ENCODE peak calls at places on chromosomes 6 and 20, in six cellular contexts. One of them, this sample, is unnamed.

GRCh38 chr6:97394160-97394748 is 111.2 kb upstream of the MMS22L start:
- DNase-seq in stomach: peak; percentile 36
- DNase-seq in kidney epithelial cell: peak; percentile 5
- DNase-seq in uterus: peak; percentile 15
- DNase-seq in effector memory CD4-positive, alpha-beta T cell: peak; percentile 36
- DNase-seq in heart left ventricle: peak; percentile 11
- DNase-seq in this sample: no peak

GRCh38 chr6:156699017-156699421 is 78.2 kb upstream of the ARID1B start:
- DNase-seq in stomach: no peak
- DNase-seq in kidney epithelial cell: peak; percentile 54
- DNase-seq in uterus: no peak
- DNase-seq in effector memory CD4-positive, alpha-beta T cell: no peak
- DNase-seq in heart left ventricle: no peak
- DNase-seq in this sample: no peak

GRCh38 chr6:87718662-87719433 is 16.8 kb upstream of the AKIRIN2 start:
- DNase-seq in stomach: no peak
- DNase-seq in kidney epithelial cell: no peak
- DNase-seq in uterus: no peak
- DNase-seq in effector memory CD4-positive, alpha-beta T cell: no peak
- DNase-seq in heart left ventricle: no peak
- DNase-seq in this sample: no peak

GRCh38 chr20:32358883-32359632 is 927 bp downstream of the ASXL1 start:
- DNase-seq in stomach: peak; percentile 77
- DNase-seq in kidney epithelial cell: no peak
- DNase-seq in uterus: peak; percentile 77
- DNase-seq in effector memory CD4-positive, alpha-beta T cell: peak; percentile 67
- DNase-seq in heart left ventricle: peak; percentile 86
- DNase-seq in this sample: peak; percentile 83

GRCh38 chr6:122666418-122666817 is 56.2 kb downstream of the PKIB start:
- DNase-seq in stomach: no peak
- DNase-seq in kidney epithelial cell: no peak
- DNase-seq in uterus: no peak
- DNase-seq in effector memory CD4-positive, alpha-beta T cell: no peak
- DNase-seq in heart left ventricle: no peak
- DNase-seq in this sample: no peak

GRCh38 chr6:170480045-170480714 is 72.9 kb downstream of the PSMB1 start:
- DNase-seq in stomach: peak; percentile 40
- DNase-seq in kidney epithelial cell: no peak
- DNase-seq in uterus: no peak
- DNase-seq in effector memory CD4-positive, alpha-beta T cell: no peak
- DNase-seq in heart left ventricle: peak; percentile 25
- DNase-seq in this sample: peak; percentile 4

GRCh38 chr6:29887330-29887818 is 55.0 kb upstream of the HLA-A start:
- DNase-seq in stomach: peak; percentile 55
- DNase-seq in kidney epithelial cell: no peak
- DNase-seq in uterus: peak; percentile 77
- DNase-seq in effector memory CD4-positive, alpha-beta T cell: peak; percentile 65
- DNase-seq in heart left ventricle: peak; percentile 30
- DNase-seq in this sample: peak; percentile 73

GRCh38 chr20:24674921-24675605 is 205.6 kb downstream of the SYNDIG1 start:
- DNase-seq in stomach: no peak
- DNase-seq in kidney epithelial cell: no peak
- DNase-seq in uterus: no peak
- DNase-seq in effector memory CD4-positive, alpha-beta T cell: no peak
- DNase-seq in heart left ventricle: no peak
- DNase-seq in this sample: no peak

GRCh38 chr20:22248052-22248667 is 336.2 kb downstream of the FOXA2 start:
- DNase-seq in stomach: no peak
- DNase-seq in kidney epithelial cell: no peak
- DNase-seq in uterus: no peak
- DNase-seq in effector memory CD4-positive, alpha-beta T cell: no peak
- DNase-seq in heart left ventricle: no peak
- DNase-seq in this sample: peak; percentile 2

GRCh38 chr6:169326067-169326799 is 72.6 kb upstream of the THBS2 start:
- DNase-seq in stomach: no peak
- DNase-seq in kidney epithelial cell: no peak
- DNase-seq in uterus: no peak
- DNase-seq in effector memory CD4-positive, alpha-beta T cell: no peak
- DNase-seq in heart left ventricle: no peak
- DNase-seq in this sample: no peak

GRCh38 chr20:2729791-2730190 is 37.2 kb downstream of the EBF4 start:
- DNase-seq in stomach: no peak
- DNase-seq in kidney epithelial cell: no peak
- DNase-seq in uterus: no peak
- DNase-seq in effector memory CD4-positive, alpha-beta T cell: no peak
- DNase-seq in heart left ventricle: no peak
- DNase-seq in this sample: no peak

GRCh38 chr6:81838031-81838430 is 85.5 kb upstream of the TENT5A start:
- DNase-seq in stomach: no peak
- DNase-seq in kidney epithelial cell: peak; percentile 4
- DNase-seq in uterus: no peak
- DNase-seq in effector memory CD4-positive, alpha-beta T cell: no peak
- DNase-seq in heart left ventricle: no peak
- DNase-seq in this sample: peak; percentile 30

GRCh38 chr6:33367009-33367714 is 24.5 kb upstream of the KIFC1 start:
- DNase-seq in stomach: no peak
- DNase-seq in kidney epithelial cell: no peak
- DNase-seq in uterus: no peak
- DNase-seq in effector memory CD4-positive, alpha-beta T cell: no peak
- DNase-seq in heart left ventricle: no peak
- DNase-seq in this sample: no peak

GRCh38 chr6:75842191-75842590 is 93.2 kb downstream of the MYO6 start:
- DNase-seq in stomach: no peak
- DNase-seq in kidney epithelial cell: no peak
- DNase-seq in uterus: no peak
- DNase-seq in effector memory CD4-positive, alpha-beta T cell: no peak
- DNase-seq in heart left ventricle: no peak
- DNase-seq in this sample: no peak

GRCh38 chr6:84016029-84016428 is 17.5 kb upstream of the MRAP2 start:
- DNase-seq in stomach: no peak
- DNase-seq in kidney epithelial cell: no peak
- DNase-seq in uterus: no peak
- DNase-seq in effector memory CD4-positive, alpha-beta T cell: no peak
- DNase-seq in heart left ventricle: no peak
- DNase-seq in this sample: no peak

GRCh38 chr20:47576516-47577033 is 74.9 kb downstream of the NCOA3 start:
- DNase-seq in stomach: peak; percentile 55
- DNase-seq in kidney epithelial cell: peak; percentile 77
- DNase-seq in uterus: peak; percentile 60
- DNase-seq in effector memory CD4-positive, alpha-beta T cell: no peak
- DNase-seq in heart left ventricle: peak; percentile 81
- DNase-seq in this sample: peak; percentile 55

GRCh38 chr6:41325446-41326066 is 9.9 kb upstream of the NCR2 start:
- DNase-seq in stomach: no peak
- DNase-seq in kidney epithelial cell: no peak
- DNase-seq in uterus: no peak
- DNase-seq in effector memory CD4-positive, alpha-beta T cell: no peak
- DNase-seq in heart left ventricle: no peak
- DNase-seq in this sample: no peak

GRCh38 chr20:10433623-10434466 is at the start of gene MKKS:
- DNase-seq in stomach: peak; percentile 89
- DNase-seq in kidney epithelial cell: peak; percentile 48
- DNase-seq in uterus: peak; percentile 89
- DNase-seq in effector memory CD4-positive, alpha-beta T cell: peak; percentile 79
- DNase-seq in heart left ventricle: peak; percentile 92
- DNase-seq in this sample: peak; percentile 94

GRCh38 chr6:39296745-39297640 is 17.2 kb downstream of the KCNK17 start:
- DNase-seq in stomach: no peak
- DNase-seq in kidney epithelial cell: no peak
- DNase-seq in uterus: no peak
- DNase-seq in effector memory CD4-positive, alpha-beta T cell: no peak
- DNase-seq in heart left ventricle: no peak
- DNase-seq in this sample: no peak

GRCh38 chr6:87244380-87244779 is 78.0 kb upstream of the SMIM8 start:
- DNase-seq in stomach: no peak
- DNase-seq in kidney epithelial cell: no peak
- DNase-seq in uterus: no peak
- DNase-seq in effector memory CD4-positive, alpha-beta T cell: no peak
- DNase-seq in heart left ventricle: no peak
- DNase-seq in this sample: no peak

GRCh38 chr6:161152527-161152862 is 121.4 kb downstream of the AGPAT4 start:
- DNase-seq in stomach: no peak
- DNase-seq in kidney epithelial cell: no peak
- DNase-seq in uterus: no peak
- DNase-seq in effector memory CD4-positive, alpha-beta T cell: no peak
- DNase-seq in heart left ventricle: no peak
- DNase-seq in this sample: no peak

GRCh38 chr6:129966125-129966524 is 52.3 kb upstream of the L3MBTL3 start:
- DNase-seq in stomach: no peak
- DNase-seq in kidney epithelial cell: no peak
- DNase-seq in uterus: no peak
- DNase-seq in effector memory CD4-positive, alpha-beta T cell: no peak
- DNase-seq in heart left ventricle: no peak
- DNase-seq in this sample: no peak

GRCh38 chr6:38149526-38149925 is 330.0 kb downstream of the ZFAND3 start:
- DNase-seq in stomach: no peak
- DNase-seq in kidney epithelial cell: no peak
- DNase-seq in uterus: no peak
- DNase-seq in effector memory CD4-positive, alpha-beta T cell: no peak
- DNase-seq in heart left ventricle: no peak
- DNase-seq in this sample: no peak

GRCh38 chr6:152727507-152727906 is 23.1 kb upstream of the VIP start:
- DNase-seq in stomach: no peak
- DNase-seq in kidney epithelial cell: no peak
- DNase-seq in uterus: no peak
- DNase-seq in effector memory CD4-positive, alpha-beta T cell: no peak
- DNase-seq in heart left ventricle: no peak
- DNase-seq in this sample: no peak

GRCh38 chr6:54920628-54921027 is 74.1 kb downstream of the FAM83B start:
- DNase-seq in stomach: no peak
- DNase-seq in kidney epithelial cell: no peak
- DNase-seq in uterus: no peak
- DNase-seq in effector memory CD4-positive, alpha-beta T cell: no peak
- DNase-seq in heart left ventricle: no peak
- DNase-seq in this sample: no peak

GRCh38 chr6:116406678-116407345 is 36.1 kb downstream of the DSE start:
- DNase-seq in stomach: no peak
- DNase-seq in kidney epithelial cell: no peak
- DNase-seq in uterus: no peak
- DNase-seq in effector memory CD4-positive, alpha-beta T cell: no peak
- DNase-seq in heart left ventricle: no peak
- DNase-seq in this sample: no peak

GRCh38 chr6:32973144-32973854 is 4.9 kb downstream of the BRD2 start:
- DNase-seq in stomach: peak; percentile 39
- DNase-seq in kidney epithelial cell: no peak
- DNase-seq in uterus: peak; percentile 50
- DNase-seq in effector memory CD4-positive, alpha-beta T cell: peak; percentile 72
- DNase-seq in heart left ventricle: no peak
- DNase-seq in this sample: peak; percentile 61

GRCh38 chr6:29926081-29926794 is 16.1 kb upstream of the HLA-A start:
- DNase-seq in stomach: no peak
- DNase-seq in kidney epithelial cell: no peak
- DNase-seq in uterus: peak; percentile 25
- DNase-seq in effector memory CD4-positive, alpha-beta T cell: no peak
- DNase-seq in heart left ventricle: peak; percentile 38
- DNase-seq in this sample: peak; percentile 63

GRCh38 chr6:108714012-108714773 is 134.0 kb upstream of the ARMC2 start:
- DNase-seq in stomach: no peak
- DNase-seq in kidney epithelial cell: no peak
- DNase-seq in uterus: peak; percentile 48
- DNase-seq in effector memory CD4-positive, alpha-beta T cell: no peak
- DNase-seq in heart left ventricle: no peak
- DNase-seq in this sample: no peak

GRCh38 chr20:63530788-63531160 is 6.4 kb downstream of the PTK6 start:
- DNase-seq in stomach: peak; percentile 53
- DNase-seq in kidney epithelial cell: no peak
- DNase-seq in uterus: no peak
- DNase-seq in effector memory CD4-positive, alpha-beta T cell: no peak
- DNase-seq in heart left ventricle: no peak
- DNase-seq in this sample: peak; percentile 74

GRCh38 chr6:125611573-125612399 is 137.6 kb upstream of the HEY2 start:
- DNase-seq in stomach: no peak
- DNase-seq in kidney epithelial cell: peak; percentile 43
- DNase-seq in uterus: no peak
- DNase-seq in effector memory CD4-positive, alpha-beta T cell: no peak
- DNase-seq in heart left ventricle: peak; percentile 29
- DNase-seq in this sample: no peak

DNA sequence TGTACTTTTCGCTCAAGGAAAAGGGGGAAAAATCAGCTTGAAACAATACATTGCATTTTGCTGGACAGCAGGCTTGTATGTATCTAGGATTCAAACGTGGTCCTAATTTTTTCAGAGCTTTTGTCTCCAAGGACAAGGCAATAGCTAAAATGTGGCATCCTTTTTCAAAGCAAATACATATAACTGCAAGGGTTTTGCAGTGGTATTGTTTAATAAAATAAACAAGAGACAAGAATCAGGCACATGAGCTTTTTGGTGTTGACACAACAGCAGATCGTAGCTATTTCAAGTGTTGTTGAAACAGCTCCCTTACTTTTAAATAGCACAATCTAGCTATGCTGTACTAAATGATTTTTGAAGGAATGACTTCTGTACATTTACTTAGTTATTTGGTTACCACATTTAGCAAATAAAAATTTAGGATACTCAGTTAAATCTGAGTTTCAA is 137.0 kb upstream of the HEY2 start:
- DNase-seq in stomach: no peak
- DNase-seq in kidney epithelial cell: no peak
- DNase-seq in uterus: no peak
- DNase-seq in effector memory CD4-positive, alpha-beta T cell: no peak
- DNase-seq in heart left ventricle: no peak
- DNase-seq in this sample: no peak
- H3K4me3 ChIP-seq in stomach: no peak overlapping the region
- H3K4me3 ChIP-seq in kidney epithelial cell: no peak overlapping the region
- H3K4me3 ChIP-seq in uterus: no peak overlapping the region
- H3K4me3 ChIP-seq in effector memory CD4-positive, alpha-beta T cell: no peak overlapping the region
- H3K4me3 ChIP-seq in heart left ventricle: no peak overlapping the region
- H3K4me3 ChIP-seq in this sample: no peak overlapping the region

GRCh38 chr20:29873946-29874345 is 1383.5 kb upstream of the DEFB115 start:
- DNase-seq in stomach: peak; percentile 61
- DNase-seq in kidney epithelial cell: no peak
- DNase-seq in uterus: no peak
- DNase-seq in effector memory CD4-positive, alpha-beta T cell: no peak
- DNase-seq in heart left ventricle: peak; percentile 31
- DNase-seq in this sample: peak; percentile 35
- H3K4me3 ChIP-seq in stomach: no peak overlapping the region
- H3K4me3 ChIP-seq in kidney epithelial cell: peak overlapping the region; percentile 36
- H3K4me3 ChIP-seq in uterus: no peak overlapping the region
- H3K4me3 ChIP-seq in effector memory CD4-positive, alpha-beta T cell: no peak overlapping the region
- H3K4me3 ChIP-seq in heart left ventricle: no peak overlapping the region
- H3K4me3 ChIP-seq in this sample: no peak overlapping the region

DNA sequence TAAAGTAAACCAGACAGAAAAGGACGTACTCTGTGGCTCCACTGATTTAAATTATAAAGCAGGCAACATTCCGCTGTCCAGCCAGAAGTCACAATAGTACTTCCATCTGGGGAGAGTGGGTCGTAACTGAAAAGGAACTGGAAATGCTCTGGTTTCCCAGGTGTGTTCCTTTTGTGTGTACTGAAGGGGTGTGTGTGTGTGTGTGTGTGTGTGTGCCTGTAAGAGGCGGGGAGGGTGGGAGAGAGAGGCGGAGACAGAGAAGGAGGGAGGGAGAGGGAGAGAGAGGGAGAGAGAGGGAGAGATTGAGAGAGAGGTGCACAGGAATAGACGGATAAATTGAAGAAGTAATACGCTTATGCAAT is 178.4 kb upstream of the ZNF184 start:
- DNase-seq in stomach: no peak
- DNase-seq in kidney epithelial cell: no peak
- DNase-seq in uterus: no peak
- DNase-seq in effector memory CD4-positive, alpha-beta T cell: no peak
- DNase-seq in heart left ventricle: no peak
- DNase-seq in this sample: no peak
- H3K4me3 ChIP-seq in stomach: no peak overlapping the region
- H3K4me3 ChIP-seq in kidney epithelial cell: peak overlapping the region; percentile 2
- H3K4me3 ChIP-seq in uterus: no peak overlapping the region
- H3K4me3 ChIP-seq in effector memory CD4-positive, alpha-beta T cell: no peak overlapping the region
- H3K4me3 ChIP-seq in heart left ventricle: no peak overlapping the region
- H3K4me3 ChIP-seq in this sample: no peak overlapping the region

GRCh38 chr6:2768125-2768524 is 2.9 kb downstream of the WRNIP1 start:
- DNase-seq in stomach: no peak
- DNase-seq in kidney epithelial cell: no peak
- DNase-seq in uterus: no peak
- DNase-seq in effector memory CD4-positive, alpha-beta T cell: no peak
- DNase-seq in heart left ventricle: no peak
- DNase-seq in this sample: no peak
- H3K4me3 ChIP-seq in stomach: no peak overlapping the region
- H3K4me3 ChIP-seq in kidney epithelial cell: peak overlapping the region; percentile 97
- H3K4me3 ChIP-seq in uterus: peak overlapping the region; percentile 77
- H3K4me3 ChIP-seq in effector memory CD4-positive, alpha-beta T cell: no peak overlapping the region
- H3K4me3 ChIP-seq in heart left ventricle: peak overlapping the region; percentile 14
- H3K4me3 ChIP-seq in this sample: no peak overlapping the region

This sample was measured in mucosa of descending colon.